ENCODE peak calls at places on chromosomes 13 and 19, in ten cellular contexts. T, I, V, W, G, S, U, B, L and Z are unnamed samples.
A peak's percentile ranks its signal among the peaks of the same experiment; 100 is the strongest.

GRCh38 chr13:43389573-43389972 is 366.2 kb downstream of the DNAJC15 start:
- DNase-seq in U (peak; percentile 46), W (no peak), I (no peak), G (no peak), S (peak; percentile 57), B (no peak), V (no peak), L (no peak), T (no peak), Z (no peak)

GRCh38 chr13:24505256-24505655 is 7.3 kb downstream of the PARP4 start:
- DNase-seq in T (no peak), G (no peak), W (no peak), U (peak; percentile 38), V (no peak), B (no peak), L (no peak), I (no peak), S (peak; percentile 81), Z (no peak)

GRCh38 chr13:94656766-94657165 is 55.1 kb downstream of the GPR180 start:
- DNase-seq in S (peak; percentile 97), I (peak; percentile 84), L (peak; percentile 54), V (no peak), U (peak; percentile 92), W (no peak), B (no peak), T (peak; percentile 91), G (peak; percentile 92), Z (peak; percentile 42)

GRCh38 chr19:4172861-4173473 is 9.4 kb downstream of the SIRT6 start:
- DNase-seq in V (peak; percentile 48), L (peak; percentile 76), S (peak; percentile 22), T (no peak), U (peak; percentile 42), W (peak; percentile 69), B (peak; percentile 82), G (no peak), I (peak; percentile 62), Z (peak; percentile 76)

GRCh38 chr13:53778937-53779336 is 750.3 kb downstream of the OLFM4 start:
- DNase-seq in V (no peak), S (no peak), B (no peak), G (no peak), I (no peak), W (no peak), U (no peak), T (no peak), L (no peak), Z (no peak)

GRCh38 chr13:63288576-63288975 is 1872.9 kb upstream of the PCDH20 start:
- DNase-seq in T (no peak), L (no peak), G (no peak), S (peak; percentile 75), W (no peak), V (no peak), I (no peak), U (peak; percentile 12), B (no peak), Z (no peak)

GRCh38 chr19:41940443-41941409 is 12.5 kb upstream of the ERFL start:
- DNase-seq in T (no peak), S (no peak), L (peak; percentile 41), W (no peak), B (no peak), U (no peak), G (no peak), V (peak; percentile 46), I (no peak), Z (peak; percentile 59)

GRCh38 chr19:44777715-44778347 is at the start of gene CBLC:
- DNase-seq in W (no peak), V (no peak), T (no peak), G (no peak), B (peak; percentile 28), L (peak; percentile 34), I (no peak), S (no peak), U (no peak), Z (no peak)

GRCh38 chr13:101416181-101417042 is at the start of gene NALCN:
- DNase-seq in U (peak; percentile 36), L (peak; percentile 4), S (peak; percentile 24), I (peak; percentile 38), B (peak; percentile 82), W (peak; percentile 52), G (no peak), T (no peak), V (no peak), Z (peak; percentile 18)

GRCh38 chr19:28148554-28148953 is 1064.4 kb downstream of the UQCRFS1 start:
- DNase-seq in B (no peak), S (no peak), U (no peak), T (no peak), V (no peak), L (no peak), W (no peak), G (no peak), I (no peak), Z (no peak)

GRCh38 chr13:75251188-75251587 is 230.8 kb downstream of the TBC1D4 start:
- DNase-seq in U (peak; percentile 63), V (no peak), G (no peak), W (no peak), I (no peak), T (no peak), B (no peak), L (no peak), S (peak; percentile 23), Z (no peak)

GRCh38 chr13:50400930-50401553 is 385.8 kb downstream of the KCNRG start:
- DNase-seq in B (peak; percentile 61), T (peak; percentile 65), V (no peak), L (no peak), I (peak; percentile 76), S (peak; percentile 85), U (peak; percentile 74), W (no peak), G (peak; percentile 71), Z (no peak)

GRCh38 chr19:35712529-35712909 is 5.3 kb upstream of the KMT2B start:
- DNase-seq in T (no peak), L (peak; percentile 56), G (no peak), I (no peak), S (no peak), U (no peak), W (no peak), V (no peak), B (no peak), Z (no peak)